ENCODE peak calls at places on chromosomes 5 and 9, in six cellular contexts. One of them, this sample, is unnamed.

GRCh38 chr9:135249191-135249590 is 161.7 kb downstream of the OLFM1 start:
- DNase-seq in HEK293T: no peak
- DNase-seq in CD4-positive, alpha-beta T cell: no peak
- DNase-seq in activated naive CD8-positive, alpha-beta T cell treated with anti-CD3 and anti-CD28 coated beads, Interleukin-2, amount 10 ng/mL, durations not matched to agents 7 days and 5 days: no peak
- DNase-seq in endothelial cell: no peak
- DNase-seq in adipocyte: no peak
- DNase-seq in this sample: no peak

GRCh38 chr9:117825609-117826347 is 121.6 kb downstream of the TLR4 start:
- DNase-seq in endothelial cell: no peak
- DNase-seq in adipocyte: no peak
- DNase-seq in HEK293T: no peak
- DNase-seq in activated naive CD8-positive, alpha-beta T cell treated with anti-CD3 and anti-CD28 coated beads, Interleukin-2, amount 10 ng/mL, durations not matched to agents 7 days and 5 days: peak
- DNase-seq in CD4-positive, alpha-beta T cell: peak
- DNase-seq in this sample: peak

GRCh38 chr9:81619353-81620008 is 69.9 kb downstream of the TLE1 start:
- DNase-seq in adipocyte: peak
- DNase-seq in CD4-positive, alpha-beta T cell: no peak
- DNase-seq in HEK293T: no peak
- DNase-seq in activated naive CD8-positive, alpha-beta T cell treated with anti-CD3 and anti-CD28 coated beads, Interleukin-2, amount 10 ng/mL, durations not matched to agents 7 days and 5 days: no peak
- DNase-seq in endothelial cell: no peak
- DNase-seq in this sample: no peak

GRCh38 chr5:141402553-141403328 is at the start of gene PCDHGA9:
- DNase-seq in endothelial cell: no peak
- DNase-seq in CD4-positive, alpha-beta T cell: no peak
- DNase-seq in activated naive CD8-positive, alpha-beta T cell treated with anti-CD3 and anti-CD28 coated beads, Interleukin-2, amount 10 ng/mL, durations not matched to agents 7 days and 5 days: no peak
- DNase-seq in HEK293T: peak
- DNase-seq in adipocyte: peak
- DNase-seq in this sample: no peak

GRCh38 chr5:172920995-172921394 is 38.2 kb upstream of the RPL26L1 start:
- DNase-seq in CD4-positive, alpha-beta T cell: no peak
- DNase-seq in activated naive CD8-positive, alpha-beta T cell treated with anti-CD3 and anti-CD28 coated beads, Interleukin-2, amount 10 ng/mL, durations not matched to agents 7 days and 5 days: no peak
- DNase-seq in endothelial cell: no peak
- DNase-seq in adipocyte: no peak
- DNase-seq in HEK293T: no peak
- DNase-seq in this sample: no peak

GRCh38 chr9:129278391-129279237 is 100.6 kb upstream of the IER5L start:
- DNase-seq in adipocyte: peak
- DNase-seq in HEK293T: no peak
- DNase-seq in endothelial cell: no peak
- DNase-seq in CD4-positive, alpha-beta T cell: no peak
- DNase-seq in activated naive CD8-positive, alpha-beta T cell treated with anti-CD3 and anti-CD28 coated beads, Interleukin-2, amount 10 ng/mL, durations not matched to agents 7 days and 5 days: peak
- DNase-seq in this sample: no peak

GRCh38 chr5:141822134-141822533 is 56.1 kb downstream of the PCDH1 start:
- DNase-seq in HEK293T: no peak
- DNase-seq in adipocyte: peak
- DNase-seq in CD4-positive, alpha-beta T cell: no peak
- DNase-seq in endothelial cell: no peak
- DNase-seq in activated naive CD8-positive, alpha-beta T cell treated with anti-CD3 and anti-CD28 coated beads, Interleukin-2, amount 10 ng/mL, durations not matched to agents 7 days and 5 days: no peak
- DNase-seq in this sample: no peak

GRCh38 chr9:11011696-11012095 is 398.9 kb upstream of the PTPRD start:
- DNase-seq in endothelial cell: no peak
- DNase-seq in activated naive CD8-positive, alpha-beta T cell treated with anti-CD3 and anti-CD28 coated beads, Interleukin-2, amount 10 ng/mL, durations not matched to agents 7 days and 5 days: no peak
- DNase-seq in CD4-positive, alpha-beta T cell: no peak
- DNase-seq in adipocyte: no peak
- DNase-seq in HEK293T: no peak
- DNase-seq in this sample: no peak

GRCh38 chr9:134287591-134288518 is 38.4 kb upstream of the RXRA start:
- DNase-seq in CD4-positive, alpha-beta T cell: no peak
- DNase-seq in HEK293T: no peak
- DNase-seq in adipocyte: no peak
- DNase-seq in endothelial cell: no peak
- DNase-seq in activated naive CD8-positive, alpha-beta T cell treated with anti-CD3 and anti-CD28 coated beads, Interleukin-2, amount 10 ng/mL, durations not matched to agents 7 days and 5 days: no peak
- DNase-seq in this sample: no peak

GRCh38 chr5:66222455-66222854 is 78.4 kb downstream of the SREK1 start:
- DNase-seq in activated naive CD8-positive, alpha-beta T cell treated with anti-CD3 and anti-CD28 coated beads, Interleukin-2, amount 10 ng/mL, durations not matched to agents 7 days and 5 days: no peak
- DNase-seq in CD4-positive, alpha-beta T cell: no peak
- DNase-seq in adipocyte: no peak
- DNase-seq in HEK293T: no peak
- DNase-seq in endothelial cell: no peak
- DNase-seq in this sample: no peak